ENCODE peak calls at places on chromosomes 7 and 10, in four cellular contexts. One of them, this sample, is unnamed.
A peak's percentile ranks its signal among the peaks of the same experiment; 100 is the strongest.

GRCh38 chr10:82925547-82925946 is 1050.6 kb downstream of the NRG3 start:
- DNase-seq in cardiac septum: no peak
- DNase-seq in H7: no peak
- DNase-seq in Kasumi-1: no peak
- DNase-seq in this sample: peak; percentile 8

GRCh38 chr10:30579554-30579953 is 50.0 kb downstream of the LYZL2 start:
- DNase-seq in cardiac septum: no peak
- DNase-seq in H7: no peak
- DNase-seq in Kasumi-1: no peak
- DNase-seq in this sample: no peak

GRCh38 chr10:124665558-124665957 is 78.6 kb downstream of the FAM53B start:
- DNase-seq in cardiac septum: no peak
- DNase-seq in H7: no peak
- DNase-seq in Kasumi-1: no peak
- DNase-seq in this sample: no peak

GRCh38 chr7:89680161-89680560 is 474.1 kb upstream of the STEAP1 start:
- DNase-seq in cardiac septum: no peak
- DNase-seq in H7: no peak
- DNase-seq in Kasumi-1: no peak
- DNase-seq in this sample: no peak

GRCh38 chr10:24331457-24331856 is 122.5 kb downstream of the KIAA1217 start:
- DNase-seq in cardiac septum: no peak
- DNase-seq in H7: no peak
- DNase-seq in Kasumi-1: no peak
- DNase-seq in this sample: no peak

GRCh38 chr7:38068461-38068860 is 109.6 kb upstream of the STARD3NL start:
- DNase-seq in cardiac septum: no peak
- DNase-seq in H7: no peak
- DNase-seq in Kasumi-1: no peak
- DNase-seq in this sample: no peak

GRCh38 chr10:110782616-110783015 is 89.1 kb upstream of the PDCD4 start:
- DNase-seq in cardiac septum: no peak
- DNase-seq in H7: no peak
- DNase-seq in Kasumi-1: no peak
- DNase-seq in this sample: no peak

GRCh38 chr7:70193514-70193913 is 595.2 kb downstream of the AUTS2 start:
- DNase-seq in cardiac septum: no peak
- DNase-seq in H7: no peak
- DNase-seq in Kasumi-1: no peak
- DNase-seq in this sample: peak; percentile 61

GRCh38 chr10:78524941-78525340 is 491.3 kb downstream of the RPS24 start:
- DNase-seq in cardiac septum: no peak
- DNase-seq in H7: no peak
- DNase-seq in Kasumi-1: no peak
- DNase-seq in this sample: no peak

GRCh38 chr10:66917104-66917503 is 8.7 kb upstream of the LRRTM3 start:
- DNase-seq in cardiac septum: no peak
- DNase-seq in H7: peak; percentile 46
- DNase-seq in Kasumi-1: no peak
- DNase-seq in this sample: no peak

GRCh38 chr10:31384589-31384949 is 65.6 kb downstream of the ZEB1 start:
- DNase-seq in cardiac septum: no peak
- DNase-seq in H7: no peak
- DNase-seq in Kasumi-1: no peak
- DNase-seq in this sample: peak; percentile 21

GRCh38 chr10:127345231-127345965 is 149.0 kb upstream of the INSYN2A start:
- DNase-seq in cardiac septum: no peak
- DNase-seq in H7: no peak
- DNase-seq in Kasumi-1: no peak
- DNase-seq in this sample: no peak

GRCh38 chr7:38198356-38198755 is 20.3 kb downstream of the STARD3NL start:
- DNase-seq in cardiac septum: no peak
- DNase-seq in H7: no peak
- DNase-seq in Kasumi-1: no peak
- DNase-seq in this sample: no peak

GRCh38 chr10:11880169-11881027 is 57.2 kb downstream of the PROSER2 start:
- DNase-seq in cardiac septum: no peak
- DNase-seq in H7: peak; percentile 89
- DNase-seq in Kasumi-1: no peak
- DNase-seq in this sample: no peak

GRCh38 chr7:66779669-66780408 is 39.3 kb downstream of the RABGEF1 start:
- DNase-seq in cardiac septum: no peak
- DNase-seq in H7: no peak
- DNase-seq in Kasumi-1: no peak
- DNase-seq in this sample: peak; percentile 43

GRCh38 chr10:101061814-101062230 is at the start of gene KAZALD1:
- DNase-seq in cardiac septum: no peak
- DNase-seq in H7: no peak
- DNase-seq in Kasumi-1: no peak
- DNase-seq in this sample: peak; percentile 48

GRCh38 chr7:17674166-17674955 is 265.9 kb downstream of the SNX13 start:
- DNase-seq in cardiac septum: no peak
- DNase-seq in H7: no peak
- DNase-seq in Kasumi-1: no peak
- DNase-seq in this sample: no peak

GRCh38 chr7:105122619-105123018 is 108.6 kb downstream of the KMT2E start:
- DNase-seq in cardiac septum: no peak
- DNase-seq in H7: no peak
- DNase-seq in Kasumi-1: no peak
- DNase-seq in this sample: no peak

GRCh38 chr7:2698581-2699288 is 10.7 kb downstream of the AMZ1 start:
- DNase-seq in cardiac septum: no peak
- DNase-seq in H7: no peak
- DNase-seq in Kasumi-1: peak; percentile 15
- DNase-seq in this sample: no peak

GRCh38 chr7:43513236-43513635 is 69.7 kb upstream of the STK17A start:
- DNase-seq in cardiac septum: no peak
- DNase-seq in H7: no peak
- DNase-seq in Kasumi-1: no peak
- DNase-seq in this sample: no peak

GRCh38 chr10:48511855-48512191 is 93.0 kb downstream of the ARHGAP22 start:
- DNase-seq in cardiac septum: peak; percentile 72
- DNase-seq in H7: no peak
- DNase-seq in Kasumi-1: peak; percentile 93
- DNase-seq in this sample: no peak

GRCh38 chr10:87767253-87767652 is 50.8 kb downstream of the ATAD1 start:
- DNase-seq in cardiac septum: no peak
- DNase-seq in H7: no peak
- DNase-seq in Kasumi-1: no peak
- DNase-seq in this sample: no peak

GRCh38 chr10:102775973-102776669 is 32.4 kb downstream of the WBP1L start:
- DNase-seq in cardiac septum: peak; percentile 90
- DNase-seq in H7: peak; percentile 36
- DNase-seq in Kasumi-1: peak; percentile 88
- DNase-seq in this sample: no peak

GRCh38 chr10:3467052-3467906 is 294.7 kb upstream of the PITRM1 start:
- DNase-seq in cardiac septum: peak; percentile 89
- DNase-seq in H7: peak; percentile 64
- DNase-seq in Kasumi-1: peak; percentile 30
- DNase-seq in this sample: peak; percentile 82

GRCh38 chr10:10872035-10872673 is 145.5 kb upstream of the CELF2 start:
- DNase-seq in cardiac septum: no peak
- DNase-seq in H7: no peak
- DNase-seq in Kasumi-1: no peak
- DNase-seq in this sample: peak; percentile 35

GRCh38 chr10:101856626-101857025 is 13.0 kb upstream of the KCNIP2 start:
- DNase-seq in cardiac septum: no peak
- DNase-seq in H7: no peak
- DNase-seq in Kasumi-1: no peak
- DNase-seq in this sample: no peak

GRCh38 chr7:127322351-127322750 is 69.6 kb upstream of the GRM8 start:
- DNase-seq in cardiac septum: no peak
- DNase-seq in H7: no peak
- DNase-seq in Kasumi-1: no peak
- DNase-seq in this sample: no peak